ENCODE peak calls at places on chromosomes 2 and 18, in four cellular contexts. C, S, W and N are unnamed samples. For H3K36me3, the result is how much of the 10 kb centered on the place peaks cover.

GRCh38 chr2:225806105-225806504 is 406.6 kb downstream of the NYAP2 start:
- DNase-seq in C (no peak), S (no peak), W (no peak), N (no peak)

GRCh38 chr2:54371461-54372065 is 84.6 kb upstream of the SPTBN1 start:
- DNase-seq in W (no peak), C (no peak), S (no peak), N (no peak)

GRCh38 chr2:99572380-99572779 is 82.6 kb upstream of the REV1 start:
- DNase-seq in S (peak), W (no peak), C (no peak), N (peak)

GRCh38 chr2:98233941-98234340 is 112.3 kb upstream of the CNGA3 start:
- DNase-seq in W (no peak), C (no peak), S (no peak), N (no peak)

GRCh38 chr2:236593956-236594355 is 24.3 kb downstream of the ACKR3 start:
- DNase-seq in W (no peak), S (no peak), C (no peak), N (no peak)

GRCh38 chr2:99066075-99066557 is 75.4 kb upstream of the C2orf15 start:
- DNase-seq in C (no peak), W (no peak), S (peak), N (peak)

GRCh38 chr2:36707050-36707449 is 10.5 kb downstream of the VIT start:
- DNase-seq in C (no peak), W (no peak), S (no peak), N (no peak)

GRCh38 chr2:37415128-37415817 is 70.8 kb downstream of the QPCT start:
- DNase-seq in S (no peak), C (no peak), W (no peak), N (no peak)

GRCh38 chr18:51149605-51150429 is 47.7 kb downstream of the MEX3C start:
- DNase-seq in W (no peak), C (no peak), S (no peak), N (no peak)

GRCh38 chr2:71963295-71963694 is 184.4 kb downstream of the CYP26B1 start:
- DNase-seq in S (no peak), W (no peak), C (no peak), N (no peak)

GRCh38 chr2:65081232-65081685 is 25.0 kb downstream of the CEP68 start:
- DNase-seq in C (no peak), S (no peak), W (no peak), N (no peak)

GRCh38 chr2:22843919-22844537 is 541.0 kb upstream of the KLHL29 start:
- DNase-seq in W (no peak), C (no peak), S (no peak), N (no peak)

GRCh38 chr2:20484810-20485611 is 38.1 kb downstream of the RHOB start:
- DNase-seq in W (no peak), C (no peak), S (no peak), N (no peak)

GRCh38 chr2:60386436-60386835 is 167.0 kb downstream of the BCL11A start:
- DNase-seq in W (no peak), S (no peak), C (no peak), N (no peak)

GRCh38 chr2:126885701-126886121 is 13.0 kb upstream of the TEX51 start:
- DNase-seq in W (no peak), C (no peak), S (no peak), N (peak)

GRCh38 chr2:20656561-20656960 is 5.7 kb upstream of the HS1BP3 start:
- DNase-seq in W (no peak), C (no peak), S (peak), N (no peak)

GRCh38 chr2:26059542-26059941 is 25.7 kb downstream of the RAB10 start:
- DNase-seq in C (no peak), S (no peak), W (no peak), N (no peak)
- TF ChIP-seq CTCF in C (no peak), S (no peak), W (no peak), N (peak)

DNA sequence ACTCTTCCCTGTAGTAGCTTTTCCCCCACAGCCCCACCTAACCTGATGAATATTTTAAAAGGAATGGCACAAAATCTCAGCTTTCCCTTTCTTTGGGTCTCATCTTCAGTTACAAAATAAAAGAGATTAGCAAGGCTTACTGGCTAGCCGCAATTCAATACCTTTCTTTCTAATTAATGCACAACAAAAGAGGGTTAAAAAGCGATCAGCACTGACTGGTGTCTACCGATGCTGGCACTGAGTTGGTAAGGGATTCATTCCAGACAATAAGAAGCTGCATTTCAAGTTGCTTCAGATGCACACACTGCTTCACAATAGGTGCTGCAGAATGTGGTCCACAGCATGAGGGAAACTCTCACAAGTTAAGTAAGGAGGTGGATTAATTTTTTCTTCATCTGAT is 41.9 kb downstream of the HDHD2 start:
- DNase-seq in S (peak), W (no peak), C (no peak), N (no peak)
- H3K36me3 ChIP-seq in S (under half), W (half or more), C (under half), N (under half)

GRCh38 chr18:62634991-62635630 is 80.2 kb upstream of the PHLPP1 start:
- DNase-seq in C (no peak), W (no peak), S (no peak), N (no peak)
- TF ChIP-seq CTCF in C (no peak), W (no peak), S (no peak), N (no peak)

GRCh38 chr2:10592652-10593051 is 97.1 kb downstream of the NOL10 start:
- DNase-seq in C (no peak), S (no peak), W (no peak), N (no peak)

GRCh38 chr2:10597956-10598355 is 91.8 kb downstream of the NOL10 start:
- DNase-seq in W (no peak), S (no peak), C (no peak), N (no peak)

GRCh38 chr2:10590742-10591141 is 99.0 kb downstream of the NOL10 start:
- DNase-seq in W (no peak), C (no peak), S (no peak), N (no peak)

GRCh38 chr2:10591207-10591606 is 98.6 kb downstream of the NOL10 start:
- DNase-seq in S (peak), C (no peak), W (no peak), N (no peak)

DNA sequence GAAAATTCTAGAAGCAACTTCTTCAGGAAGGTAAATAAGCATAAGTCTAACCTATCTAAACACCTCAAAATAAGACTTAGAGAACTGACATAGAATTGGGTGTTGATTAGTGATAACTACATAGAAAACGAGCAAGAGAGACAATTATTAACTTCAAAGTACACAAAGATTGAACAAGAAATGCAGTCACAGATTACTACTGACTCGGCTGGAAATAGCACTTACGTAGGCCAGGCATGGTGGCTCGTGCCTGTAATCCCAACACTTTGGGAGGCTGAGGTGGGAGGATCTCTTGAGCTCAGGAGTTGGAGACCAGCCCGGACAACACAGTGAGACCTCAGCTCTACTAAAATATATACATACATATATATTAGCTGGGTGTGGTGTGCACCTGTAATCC is 95.3 kb downstream of the NOL10 start:
- DNase-seq in S (no peak), C (no peak), W (no peak), N (no peak)
- H3K36me3 ChIP-seq in S (under half), C (under half), W (under half), N (under half)